ENCODE peak calls at places on chromosome 5, in eight cellular contexts. A is breast epithelium; B is body of pancreas; Z is Peyer's patch; R is cardiac muscle cell; E is H9; O is tibial artery; I is CD8-positive, alpha-beta T cell. W is an unnamed sample. For H3K4me1, the result is how much of the 10 kb centered on the place peaks cover.

GRCh38 chr5:136729901-136730355 is 364.6 kb upstream of the TRPC7 start:
- DNase-seq in R (no peak), O (no peak), A (no peak), I (no peak), Z (no peak), E (no peak), B (no peak), W (no peak)

GRCh38 chr5:72108200-72109050 is 1.1 kb downstream of the MAP1B start:
- DNase-seq in O (peak), E (peak), R (peak), B (peak), A (peak), I (no peak), Z (peak), W (no peak)

GRCh38 chr5:38453506-38453905 is 102.9 kb downstream of the LIFR start:
- DNase-seq in R (no peak), E (no peak), O (no peak), Z (no peak), B (no peak), A (no peak), I (peak), W (no peak)

GRCh38 chr5:125798311-125798710 is 624.9 kb upstream of the GRAMD2B start:
- DNase-seq in A (no peak), I (no peak), E (no peak), Z (no peak), B (no peak), R (peak), O (no peak), W (no peak)

GRCh38 chr5:65742565-65743231 is 20.7 kb downstream of the NLN start:
- DNase-seq in R (peak), Z (no peak), O (no peak), I (no peak), B (no peak), E (no peak), A (no peak), W (no peak)

GRCh38 chr5:134568761-134569725 is 43.6 kb downstream of the JADE2 start:
- DNase-seq in I (no peak), Z (peak), E (no peak), R (peak), B (peak), O (peak), A (peak), W (no peak)

GRCh38 chr5:35183243-35183955 is 46.9 kb downstream of the PRLR start:
- DNase-seq in I (no peak), B (peak), Z (peak), E (peak), O (no peak), A (no peak), R (peak), W (no peak)

GRCh38 chr5:55932700-55933099 is 62.1 kb downstream of the IL6ST start:
- DNase-seq in I (no peak), E (no peak), A (no peak), B (no peak), Z (no peak), R (no peak), O (no peak), W (no peak)

GRCh38 chr5:33184367-33184766 is 256.4 kb upstream of the TARS1 start:
- DNase-seq in R (no peak), E (no peak), B (no peak), O (no peak), Z (no peak), I (no peak), A (no peak), W (no peak)

GRCh38 chr5:150038547-150038946 is 38.0 kb downstream of the HMGXB3 start:
- DNase-seq in O (no peak), B (no peak), Z (no peak), A (no peak), E (no peak), I (no peak), R (no peak), W (no peak)

GRCh38 chr5:34535944-34536628 is 120.0 kb upstream of the RAI14 start:
- DNase-seq in R (no peak), O (no peak), Z (no peak), I (no peak), B (no peak), E (no peak), A (no peak), W (no peak)

GRCh38 chr5:192970-193831 is 1.9 kb downstream of the LRRC14B start:
- DNase-seq in I (peak), R (no peak), B (peak), Z (no peak), A (no peak), E (no peak), O (peak), W (no peak)

GRCh38 chr5:95823738-95824609 is 1.4 kb upstream of the GLRX start:
- DNase-seq in I (peak), A (no peak), B (peak), R (no peak), O (peak), E (peak), Z (peak), W (no peak)

GRCh38 chr5:158174918-158175663 is 316.1 kb upstream of the CLINT1 start:
- DNase-seq in I (peak), E (peak), A (no peak), Z (peak), B (peak), R (peak), O (peak), W (no peak)

GRCh38 chr5:41869150-41869738 is 981 bp downstream of the OXCT1 start:
- DNase-seq in E (peak), I (no peak), R (no peak), O (peak), B (peak), Z (peak), A (peak), W (no peak)

DNA sequence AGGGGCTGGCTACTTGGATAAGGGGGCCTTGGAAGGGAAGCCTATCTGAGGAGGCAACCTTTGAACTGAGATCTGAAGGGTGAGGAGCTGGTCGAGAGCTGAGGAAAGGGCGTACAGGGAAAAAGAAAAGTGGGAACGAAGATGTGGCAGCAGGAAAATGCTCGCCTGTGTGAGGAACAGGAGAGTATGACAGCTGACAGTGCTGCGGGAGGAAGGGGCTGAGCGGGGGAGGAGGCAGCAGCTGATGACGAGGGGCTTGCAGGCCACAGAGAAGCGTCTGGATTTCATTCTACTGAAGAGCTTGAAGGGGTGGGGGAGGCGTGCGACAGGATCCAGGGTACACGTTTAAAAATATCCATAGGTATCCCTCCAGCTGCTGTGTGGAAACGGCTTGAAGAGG is 28.9 kb downstream of the SH3PXD2B start:
- DNase-seq in Z (no peak), O (no peak), I (no peak), A (no peak), B (no peak), R (peak), E (no peak), W (no peak)
- H3K4me1 ChIP-seq in Z (under half), O (under half), I (under half), A (under half), B (under half), R (under half), E (under half), W (half or more)

GRCh38 chr5:102826629-102827028 is 71.5 kb downstream of the PAM start:
- DNase-seq in O (no peak), E (no peak), A (no peak), B (no peak), I (no peak), R (no peak), Z (no peak), W (no peak)
- TF ChIP-seq CTCF in O (no peak), E (no peak), A (no peak), B (no peak), I (no peak), R (no peak), Z (no peak), W (no peak)

GRCh38 chr5:102856374-102856748 is 101.3 kb downstream of the PAM start:
- DNase-seq in E (no peak), R (no peak), O (no peak), B (no peak), Z (no peak), A (no peak), I (no peak), W (no peak)
- H3K4me1 ChIP-seq in E (under half), R (under half), O (under half), B (under half), Z (under half), A (under half), I (under half), W (under half)

GRCh38 chr5:50667653-50668403 is 1.4 kb downstream of the PARP8 start:
- DNase-seq in B (peak), A (peak), O (peak), E (peak), R (peak), I (peak), Z (peak), W (no peak)
- TF ChIP-seq CTCF in B (no peak), A (no peak), O (no peak), E (no peak), R (no peak), I (no peak), Z (no peak), W (no peak)

GRCh38 chr5:142872795-142873194 is 102.6 kb downstream of the ARHGAP26 start:
- DNase-seq in E (no peak), R (peak), Z (peak), I (no peak), O (no peak), A (no peak), B (peak), W (no peak)
- H3K4me1 ChIP-seq in E (under half), R (under half), Z (half or more), I (under half), O (under half), A (under half), B (half or more), W (half or more)

GRCh38 chr5:81393430-81393782 is 528 bp downstream of the ACOT12 start:
- DNase-seq in A (no peak), O (no peak), I (no peak), R (no peak), E (no peak), B (no peak), Z (no peak), W (no peak)
- TF ChIP-seq CTCF in A (no peak), O (no peak), I (no peak), R (peak), E (peak), B (no peak), Z (no peak), W (no peak)

GRCh38 chr5:132503244-132503643 is 12.7 kb upstream of the IRF1 start:
- DNase-seq in O (no peak), R (no peak), I (no peak), B (no peak), E (no peak), A (no peak), Z (no peak), W (no peak)
- H3K4me1 ChIP-seq in O (under half), R (under half), I (under half), B (under half), E (under half), A (under half), Z (half or more), W (under half)

GRCh38 chr5:168877132-168877895 is 298.1 kb upstream of the PANK3 start:
- DNase-seq in I (no peak), Z (no peak), O (no peak), E (no peak), R (no peak), A (no peak), B (peak), W (no peak)

GRCh38 chr5:168875839-168876238 is 296.7 kb upstream of the PANK3 start:
- DNase-seq in B (no peak), Z (no peak), R (peak), A (no peak), E (no peak), I (no peak), O (no peak), W (no peak)

GRCh38 chr5:168872246-168872645 is 293.1 kb upstream of the PANK3 start:
- DNase-seq in E (no peak), Z (no peak), R (no peak), O (no peak), I (no peak), A (no peak), B (no peak), W (no peak)

GRCh38 chr5:168876419-168876818 is 297.3 kb upstream of the PANK3 start:
- DNase-seq in A (no peak), I (no peak), Z (no peak), E (no peak), O (no peak), B (no peak), R (no peak), W (no peak)

DNA sequence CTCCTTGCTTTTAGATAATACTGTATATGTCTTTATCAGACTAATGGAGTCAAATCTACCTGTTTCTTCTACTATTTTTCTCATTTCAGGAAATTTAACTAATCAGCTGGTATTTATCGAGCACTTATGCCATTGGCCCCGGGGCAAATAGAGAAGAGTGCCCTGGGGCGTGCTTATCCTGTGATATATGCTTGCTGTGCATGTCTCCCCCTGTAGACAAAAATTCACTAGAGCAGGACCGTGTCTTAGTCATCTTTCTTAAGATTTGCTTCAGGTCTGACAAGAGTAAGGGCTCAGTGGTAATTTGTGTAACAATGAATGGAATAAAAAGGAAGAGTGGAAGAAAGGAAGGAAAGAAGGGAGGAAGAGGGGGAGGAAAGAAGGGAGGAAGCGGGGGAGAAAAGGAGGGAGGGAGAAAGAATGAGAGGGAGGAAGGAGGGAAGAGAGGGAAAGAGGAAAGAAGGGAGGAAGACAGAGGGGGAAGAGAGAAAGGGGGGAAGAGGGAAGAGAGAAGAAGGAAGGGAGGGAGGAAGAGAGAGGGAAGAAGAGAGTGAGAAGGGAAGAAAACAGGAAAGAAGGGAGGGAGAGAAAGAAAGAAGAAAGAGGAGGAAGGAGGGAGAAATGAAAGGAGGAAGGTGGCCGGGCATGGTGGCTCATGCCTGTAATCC is 295.7 kb upstream of the PANK3 start:
- DNase-seq in R (no peak), I (no peak), E (peak), Z (no peak), B (no peak), A (no peak), O (no peak), W (no peak)
- TF ChIP-seq CTCF in R (peak), I (no peak), E (peak), Z (peak), B (no peak), A (no peak), O (no peak), W (no peak)

W was measured in esophagus squamous epithelium.